ENCODE peak calls at places on chromosomes 12 and 14, in eight cellular contexts. P is thyroid gland, V is ovary, L is cardiac muscle cell, H is testis, O is GM23338, W is astrocyte, U is tibial artery. Y is an unnamed sample. For H3K4me1, the result is how much of the 10 kb centered on the place peaks cover.

GRCh38 chr14:74468513-74468912 is 24.6 kb downstream of the NPC2 start:
- DNase-seq in P (no peak), V (no peak), L (no peak), H (no peak), O (no peak), W (no peak), U (no peak), Y (no peak)

GRCh38 chr12:72024613-72025012 is 86.0 kb downstream of the TPH2 start:
- DNase-seq in P (no peak), V (no peak), L (no peak), H (no peak), O (no peak), W (no peak), U (no peak), Y (no peak)

GRCh38 chr12:41076114-41076513 is 112.0 kb upstream of the PDZRN4 start:
- DNase-seq in P (no peak), V (no peak), L (no peak), H (no peak), O (no peak), W (no peak), U (no peak), Y (no peak)

GRCh38 chr14:63893701-63894458 is 41.1 kb downstream of the SYNE2 start:
- DNase-seq in P (no peak), V (peak), L (peak), H (peak), O (peak), W (peak), U (peak), Y (no peak)

GRCh38 chr12:98420403-98420800 is 95.0 kb upstream of the TMPO start:
- DNase-seq in P (no peak), V (peak), L (no peak), H (no peak), O (no peak), W (no peak), U (no peak), Y (no peak)

GRCh38 chr12:109393437-109394345 is 46.0 kb downstream of the MYO1H start:
- DNase-seq in P (peak), V (peak), L (peak), H (peak), O (peak), W (peak), U (no peak), Y (peak)

GRCh38 chr12:262817-263216 is at the start of gene SLC6A13:
- DNase-seq in P (peak), V (no peak), L (peak), H (no peak), O (no peak), W (peak), U (no peak), Y (no peak)

GRCh38 chr14:49852351-49853157 is at the start of gene NEMF:
- DNase-seq in P (peak), V (peak), L (peak), H (peak), O (peak), W (peak), U (peak), Y (peak)

GRCh38 chr12:76455582-76456345 is 103.8 kb downstream of the OSBPL8 start:
- DNase-seq in P (no peak), V (no peak), L (peak), H (no peak), O (peak), W (peak), U (no peak), Y (peak)

GRCh38 chr12:85516667-85517325 is 236.8 kb downstream of the ALX1 start:
- DNase-seq in P (no peak), V (no peak), L (no peak), H (no peak), O (peak), W (no peak), U (no peak), Y (no peak)

GRCh38 chr12:122081108-122081696 is 2.6 kb downstream of the MLXIP start:
- DNase-seq in P (no peak), V (no peak), L (no peak), H (no peak), O (no peak), W (no peak), U (no peak), Y (no peak)

GRCh38 chr12:106431839-106432411 is 74.4 kb downstream of the POLR3B start:
- DNase-seq in P (no peak), V (no peak), L (no peak), H (no peak), O (no peak), W (no peak), U (no peak), Y (no peak)

DNA sequence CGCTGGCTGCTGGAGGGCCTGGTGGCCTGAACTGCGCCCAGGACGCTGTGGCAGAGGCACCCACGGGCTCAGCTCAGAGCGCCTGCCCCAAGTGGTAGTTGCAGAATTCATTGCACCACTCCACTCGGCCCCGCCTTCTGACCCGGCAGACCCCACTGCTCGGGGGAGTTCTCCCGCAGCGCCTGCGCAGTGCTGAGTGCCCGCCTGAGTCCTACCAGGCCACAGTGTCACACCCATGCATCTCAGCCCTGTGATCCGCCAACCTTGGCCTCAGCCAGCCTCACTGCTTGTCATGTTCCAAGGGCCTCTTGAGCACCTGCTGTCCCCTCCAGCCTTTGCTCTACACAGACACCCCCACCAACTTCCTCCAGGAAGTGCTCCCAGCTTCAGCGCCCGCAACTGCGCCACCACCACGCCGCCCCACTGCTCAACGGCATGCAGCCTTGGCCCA is 12.2 kb downstream of the DEGS2 start:
- DNase-seq in P (no peak), V (no peak), L (no peak), H (no peak), O (no peak), W (no peak), U (no peak), Y (no peak)
- H3K4me1 ChIP-seq in P (under half), V (under half), L (under half), H (under half), O (under half), W (under half), U (under half), Y (under half)

DNA sequence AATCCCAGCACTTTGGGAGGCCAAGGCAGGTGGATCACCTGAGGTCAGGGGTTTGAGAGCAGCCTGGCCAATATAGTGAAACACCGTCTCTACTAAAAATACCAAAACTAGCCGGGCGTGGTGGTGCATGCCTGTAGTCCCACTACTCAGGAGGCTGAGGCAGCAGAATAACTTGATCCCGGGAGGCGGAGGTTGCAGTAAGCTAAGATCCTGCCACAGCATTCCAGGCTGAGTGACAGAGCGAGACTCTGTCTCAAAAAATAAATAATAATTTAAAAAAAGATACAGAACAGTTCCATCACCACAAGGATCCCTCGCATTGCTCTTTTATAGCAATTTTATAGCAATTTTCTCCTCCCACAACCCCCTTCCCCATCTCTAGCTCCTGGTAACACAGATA is 4.7 kb upstream of the PDE1B start:
- DNase-seq in P (no peak), V (no peak), L (no peak), H (no peak), O (no peak), W (no peak), U (no peak), Y (no peak)
- TF ChIP-seq CTCF in P (no peak), V (no peak), L (no peak), H (no peak), O (no peak), W (no peak), U (no peak), Y (no peak)

GRCh38 chr14:23546450-23547035 is 5.0 kb downstream of the ZFHX2 start:
- DNase-seq in P (no peak), V (no peak), L (no peak), H (no peak), O (no peak), W (no peak), U (no peak), Y (no peak)

GRCh38 chr14:23542261-23542660 is 9.3 kb downstream of the ZFHX2 start:
- DNase-seq in P (no peak), V (no peak), L (no peak), H (no peak), O (no peak), W (no peak), U (no peak), Y (no peak)

GRCh38 chr14:23543403-23543802 is 8.2 kb downstream of the ZFHX2 start:
- DNase-seq in P (no peak), V (no peak), L (no peak), H (no peak), O (no peak), W (no peak), U (no peak), Y (no peak)

GRCh38 chr14:23545740-23546411 is 5.7 kb downstream of the ZFHX2 start:
- DNase-seq in P (no peak), V (no peak), L (no peak), H (no peak), O (no peak), W (no peak), U (no peak), Y (no peak)

GRCh38 chr14:23544511-23545447 is 6.8 kb downstream of the ZFHX2 start:
- DNase-seq in P (no peak), V (no peak), L (peak), H (no peak), O (peak), W (no peak), U (peak), Y (peak)
- H3K4me1 ChIP-seq in P (under half), V (under half), L (under half), H (under half), O (half or more), W (under half), U (under half), Y (under half)

DNA sequence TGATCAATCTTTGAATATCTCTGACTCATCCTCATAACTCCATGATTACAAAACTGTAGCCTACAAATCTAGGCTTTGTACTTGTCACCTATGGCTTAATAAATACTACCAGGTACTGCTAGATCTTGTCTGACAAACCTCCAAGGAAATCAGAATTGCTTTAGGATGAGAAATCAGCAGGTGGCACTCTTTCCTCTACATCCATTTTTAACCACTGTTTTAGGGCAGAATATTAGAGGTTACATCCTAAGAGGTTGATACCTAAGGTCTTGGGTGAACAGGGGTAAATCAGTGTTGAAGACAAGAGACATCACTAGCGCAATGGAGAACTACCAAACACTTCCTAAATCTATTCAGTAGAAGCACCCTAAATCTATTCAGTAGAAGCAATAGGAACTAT is 63.1 kb upstream of the SOX5 start:
- DNase-seq in P (no peak), V (no peak), L (no peak), H (no peak), O (peak), W (no peak), U (no peak), Y (no peak)
- TF ChIP-seq CTCF in P (no peak), V (no peak), L (peak), H (no peak), O (peak), W (peak), U (no peak), Y (peak)

GRCh38 chr12:110780448-110780847 is 37.8 kb upstream of the PPP1CC start:
- DNase-seq in P (no peak), V (no peak), L (no peak), H (no peak), O (no peak), W (no peak), U (no peak), Y (no peak)
- H3K4me1 ChIP-seq in P (under half), V (under half), L (under half), H (under half), O (under half), W (under half), U (under half), Y (under half)

DNA sequence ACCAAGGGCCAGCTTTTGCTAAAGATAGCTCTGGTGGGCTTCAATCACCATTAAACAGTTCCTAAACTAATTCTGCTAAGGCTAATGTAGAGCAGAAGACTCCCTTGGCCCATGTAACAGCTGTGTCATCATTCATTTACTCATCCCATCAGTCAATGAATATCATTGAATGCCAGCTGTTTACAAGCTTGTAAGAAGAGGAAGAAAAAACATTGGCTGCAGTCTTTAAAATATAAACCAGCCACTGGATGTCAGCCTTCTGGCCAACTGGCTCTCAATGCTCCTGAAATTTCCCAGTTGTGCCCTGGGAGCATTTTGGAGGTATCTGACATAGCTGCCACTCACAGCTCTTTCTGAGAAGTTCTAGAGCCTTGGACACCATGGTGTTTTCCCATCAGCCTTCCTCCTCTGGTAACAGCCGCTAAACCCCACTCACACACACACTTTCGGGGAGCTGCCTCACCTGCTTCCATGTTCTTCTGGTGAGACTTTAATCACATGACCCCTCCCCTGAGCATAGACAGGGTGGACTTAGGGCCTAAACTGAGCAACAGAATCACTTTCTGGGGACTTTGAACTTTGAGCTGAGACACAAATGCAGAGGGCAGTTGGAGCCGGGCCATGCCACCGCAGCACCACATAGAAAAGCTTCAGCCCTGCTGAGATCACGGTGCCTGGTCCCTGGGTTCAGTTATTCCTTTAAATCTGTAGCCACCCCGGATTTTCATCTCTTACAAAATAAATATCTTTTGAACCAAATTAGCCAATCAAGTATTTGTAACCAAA is 18.2 kb upstream of the MAP3K9 start:
- DNase-seq in P (no peak), V (no peak), L (no peak), H (no peak), O (no peak), W (no peak), U (no peak), Y (no peak)
- TF ChIP-seq CTCF in P (no peak), V (no peak), L (no peak), H (no peak), O (no peak), W (no peak), U (no peak), Y (no peak)